ENCODE peak calls at places on chromosomes 13 and 19, in five cellular contexts. A is left cardiac atrium, L is non-pigmented ciliary epithelial cell, T is EH, P is T-cell. Y is an unnamed sample.
A peak's percentile ranks its signal among the peaks of the same experiment; 100 is the strongest.

GRCh38 chr13:110756268-110756667 is 42.8 kb downstream of the ING1 start:
- DNase-seq in A (no peak), L (peak; percentile 72), T (peak; percentile 64), P (no peak), Y (no peak)

GRCh38 chr13:62040806-62041205 is 625.2 kb upstream of the PCDH20 start:
- DNase-seq in A (no peak), L (no peak), T (no peak), P (no peak), Y (no peak)

GRCh38 chr19:55377356-55378131 is 918 bp downstream of the TMEM190 start:
- DNase-seq in A (no peak), L (no peak), T (no peak), P (no peak), Y (no peak)

GRCh38 chr19:23262892-23263291 is 12.7 kb upstream of the ZNF724 start:
- DNase-seq in A (no peak), L (no peak), T (no peak), P (no peak), Y (no peak)

GRCh38 chr13:38372818-38373217 is 23.2 kb downstream of the UFM1 start:
- DNase-seq in A (no peak), L (no peak), T (no peak), P (no peak), Y (no peak)

GRCh38 chr13:113630296-113630695 is 27.7 kb downstream of the ATP4B start:
- DNase-seq in A (peak; percentile 1), L (no peak), T (no peak), P (no peak), Y (no peak)

GRCh38 chr19:46898731-46899130 is 37.9 kb downstream of the ARHGAP35 start:
- DNase-seq in A (peak; percentile 23), L (no peak), T (peak; percentile 60), P (no peak), Y (peak; percentile 56)

GRCh38 chr13:25406377-25406776 is 34.6 kb downstream of the ATP8A2 start:
- DNase-seq in A (no peak), L (no peak), T (no peak), P (no peak), Y (no peak)

GRCh38 chr13:38755792-38756191 is 68.9 kb downstream of the FREM2 start:
- DNase-seq in A (no peak), L (no peak), T (no peak), P (no peak), Y (no peak)

GRCh38 chr19:40530091-40530901 is 46.4 kb upstream of the SHKBP1 start:
- DNase-seq in A (no peak), L (no peak), T (no peak), P (no peak), Y (peak; percentile 57)

GRCh38 chr13:48680756-48681392 is 27.1 kb downstream of the CYSLTR2 start:
- DNase-seq in A (no peak), L (no peak), T (no peak), P (no peak), Y (no peak)

GRCh38 chr19:16293133-16294085 is 31.2 kb upstream of the KLF2 start:
- DNase-seq in A (peak; percentile 88), L (peak; percentile 78), T (peak; percentile 95), P (no peak), Y (peak; percentile 92)

GRCh38 chr19:1076046-1076386 is 9.0 kb downstream of the ARHGAP45 start:
- DNase-seq in A (no peak), L (no peak), T (no peak), P (no peak), Y (no peak)

GRCh38 chr19:15199652-15200574 is 882 bp downstream of the NOTCH3 start:
- DNase-seq in A (peak; percentile 28), L (no peak), T (peak; percentile 59), P (no peak), Y (peak; percentile 57)

GRCh38 chr13:98142427-98143156 is at the start of gene FARP1:
- DNase-seq in A (peak; percentile 74), L (no peak), T (peak; percentile 79), P (no peak), Y (peak; percentile 76)